ENCODE peak calls at places on chromosomes 16 and 17, in five cellular contexts. C is kidney epithelial cell, G is fibroblast of pulmonary artery, S is GM12878, N is HCT116. T is an unnamed sample.

GRCh38 chr16:54145881-54146280 is 140.7 kb downstream of the IRX3 start:
- DNase-seq in C (no peak), G (no peak), S (no peak), N (no peak), T (no peak)

GRCh38 chr17:79114455-79115301 is 40.1 kb downstream of the ENGASE start:
- DNase-seq in C (no peak), G (no peak), S (no peak), N (no peak), T (no peak)

GRCh38 chr17:81440511-81441244 is 45.4 kb downstream of the BAHCC1 start:
- DNase-seq in C (no peak), G (no peak), S (no peak), N (no peak), T (no peak)

GRCh38 chr17:13351046-13351445 is 250.7 kb downstream of the HS3ST3A1 start:
- DNase-seq in C (no peak), G (no peak), S (no peak), N (no peak), T (no peak)

GRCh38 chr17:30477758-30478115 is 529 bp downstream of the GOSR1 start:
- DNase-seq in C (no peak), G (peak; percentile 26), S (no peak), N (no peak), T (no peak)

GRCh38 chr16:55294947-55295346 is 29.1 kb upstream of the IRX6 start:
- DNase-seq in C (peak; percentile 74), G (no peak), S (no peak), N (no peak), T (no peak)

GRCh38 chr17:149897-150575 is 12.7 kb downstream of the SCGB1C2 start:
- DNase-seq in C (no peak), G (no peak), S (no peak), N (no peak), T (no peak)

GRCh38 chr17:1060991-1061390 is 64.1 kb downstream of the TIMM22 start:
- DNase-seq in C (peak; percentile 97), G (peak; percentile 94), S (no peak), N (peak; percentile 93), T (no peak)

GRCh38 chr16:70476272-70477020 is 22.1 kb downstream of the FCSK start:
- DNase-seq in C (peak; percentile 67), G (peak; percentile 65), S (peak; percentile 96), N (peak; percentile 49), T (peak; percentile 90)

GRCh38 chr17:289409-289808 is 63.2 kb downstream of the RPH3AL start:
- DNase-seq in C (no peak), G (no peak), S (no peak), N (no peak), T (no peak)

GRCh38 chr17:81641825-81642489 is 5.0 kb downstream of the TSPAN10 start:
- DNase-seq in C (no peak), G (peak; percentile 23), S (no peak), N (no peak), T (no peak)

GRCh38 chr17:67272312-67273050 is 27.5 kb upstream of the HELZ start:
- DNase-seq in C (no peak), G (no peak), S (no peak), N (no peak), T (no peak)

GRCh38 chr17:71329310-71330098 is 791.3 kb upstream of the SOX9 start:
- DNase-seq in C (no peak), G (no peak), S (no peak), N (no peak), T (no peak)

GRCh38 chr17:38431343-38432145 is 3.3 kb downstream of the ARHGAP23 start:
- DNase-seq in C (no peak), G (no peak), S (no peak), N (no peak), T (no peak)

GRCh38 chr17:32955155-32955554 is 27.2 kb downstream of the TMEM98 start:
- DNase-seq in C (no peak), G (no peak), S (no peak), N (no peak), T (no peak)

GRCh38 chr16:21101631-21102420 is 48.8 kb downstream of the DNAH3 start:
- DNase-seq in C (no peak), G (peak; percentile 39), S (no peak), N (peak; percentile 19), T (no peak)

GRCh38 chr17:38709864-38710602 is 5.0 kb downstream of the MLLT6 start:
- DNase-seq in C (no peak), G (no peak), S (no peak), N (no peak), T (no peak)

GRCh38 chr16:14378131-14378551 is 251.9 kb downstream of the PARN start:
- DNase-seq in C (no peak), G (peak; percentile 38), S (no peak), N (peak; percentile 77), T (no peak)

GRCh38 chr16:79329163-79329521 is 271.4 kb downstream of the MAF start:
- DNase-seq in C (no peak), G (no peak), S (no peak), N (no peak), T (no peak)

GRCh38 chr16:81608515-81609209 is 164.1 kb downstream of the CMIP start:
- DNase-seq in C (no peak), G (peak; percentile 74), S (no peak), N (no peak), T (no peak)

GRCh38 chr16:30761427-30761927 is 385 bp downstream of the CFAP119 start:
- DNase-seq in C (no peak), G (no peak), S (no peak), N (no peak), T (no peak)

GRCh38 chr17:67442787-67443624 is 65.9 kb downstream of the PITPNC1 start:
- DNase-seq in C (no peak), G (peak; percentile 20), S (no peak), N (no peak), T (no peak)

GRCh38 chr16:27390157-27390556 is 11.8 kb upstream of the IL21R start:
- DNase-seq in C (no peak), G (no peak), S (no peak), N (no peak), T (no peak)

GRCh38 chr16:5450435-5451104 is 353.0 kb upstream of the EEF2KMT start:
- DNase-seq in C (no peak), G (no peak), S (no peak), N (no peak), T (no peak)

GRCh38 chr16:30376508-30376907 is 1.9 kb downstream of the MYL11 start:
- DNase-seq in C (no peak), G (no peak), S (no peak), N (no peak), T (no peak)

GRCh38 chr16:88561485-88562369 is 8.5 kb upstream of the ZC3H18 start:
- DNase-seq in C (no peak), G (peak; percentile 55), S (no peak), N (peak; percentile 36), T (no peak)

GRCh38 chr17:19703776-19704371 is 12.5 kb downstream of the SLC47A2 start:
- DNase-seq in C (no peak), G (no peak), S (no peak), N (no peak), T (no peak)

GRCh38 chr17:68398731-68399637 is 58.3 kb downstream of the WIPI1 start:
- DNase-seq in C (no peak), G (peak; percentile 83), S (no peak), N (peak; percentile 72), T (no peak)

GRCh38 chr17:40247926-40248495 is 28.9 kb downstream of the WIPF2 start:
- DNase-seq in C (no peak), G (peak; percentile 10), S (no peak), N (no peak), T (no peak)

GRCh38 chr17:42153919-42154491 is 784 bp downstream of the RAB5C start:
- DNase-seq in C (no peak), G (peak; percentile 45), S (no peak), N (no peak), T (no peak)

GRCh38 chr16:53995378-53995777 is 291.2 kb downstream of the IRX3 start:
- DNase-seq in C (no peak), G (no peak), S (no peak), N (no peak), T (no peak)

GRCh38 chr17:10757067-10757466 is 27.2 kb upstream of the TMEM220 start:
- DNase-seq in C (no peak), G (no peak), S (no peak), N (no peak), T (no peak)

GRCh38 chr17:76681222-76682137 is 29.3 kb downstream of the MXRA7 start:
- DNase-seq in C (no peak), G (peak; percentile 84), S (no peak), N (peak; percentile 56), T (no peak)

GRCh38 chr16:50611332-50611934 is 63.2 kb downstream of the NKD1 start:
- DNase-seq in C (peak; percentile 12), G (peak; percentile 56), S (no peak), N (no peak), T (no peak)

DNA sequence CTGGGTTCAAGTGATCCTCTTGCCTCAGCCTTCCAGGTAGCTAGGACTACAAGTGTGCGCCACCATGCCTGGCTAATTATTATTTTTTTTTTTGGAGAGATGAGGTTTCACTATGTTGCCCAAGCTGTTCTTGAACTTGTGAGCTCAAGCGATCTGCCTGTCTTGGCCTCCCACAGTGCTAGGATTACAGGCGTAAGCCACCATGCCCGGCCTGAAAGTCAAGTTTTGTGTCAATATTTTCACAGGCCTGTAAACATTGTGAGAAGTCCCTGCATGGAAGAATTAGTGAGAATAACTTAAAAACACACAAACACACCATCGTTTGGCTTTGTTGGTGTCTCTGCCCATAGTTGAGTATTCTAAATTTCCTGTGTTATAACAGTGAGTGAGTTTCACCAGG is 22.2 kb downstream of the NUP85 start:
- DNase-seq in C (no peak), G (no peak), S (no peak), N (no peak), T (no peak)
- H3K4me3 ChIP-seq in C (no peak overlapping the region), G (no peak overlapping the region), S (no peak overlapping the region), N (no peak overlapping the region), T (no peak overlapping the region)

DNA sequence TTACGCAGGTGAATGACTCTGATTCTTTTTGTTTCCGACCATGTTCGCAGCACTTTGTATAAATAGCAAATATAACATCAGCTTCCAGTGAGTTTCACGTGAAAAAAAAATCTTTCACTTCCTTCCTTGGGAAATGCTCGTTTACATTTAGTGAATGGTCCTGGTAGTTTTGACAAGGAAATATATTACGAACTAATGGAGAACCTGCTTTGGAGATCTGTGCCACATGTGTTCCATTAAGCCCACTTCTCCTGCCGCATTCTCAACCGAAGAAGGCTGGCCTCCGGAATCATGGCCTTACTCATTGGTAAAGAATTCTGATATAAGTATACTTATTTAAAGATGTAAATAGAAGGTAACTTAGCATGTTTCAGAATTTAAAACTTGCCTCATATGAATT is 3.6 kb downstream of the CRAMP1 start:
- DNase-seq in C (no peak), G (no peak), S (no peak), N (no peak), T (no peak)
- H3K4me3 ChIP-seq in C (peak overlapping the region; percentile 92), G (peak overlapping the region; percentile 80), S (no peak overlapping the region), N (no peak overlapping the region), T (no peak overlapping the region)

DNA sequence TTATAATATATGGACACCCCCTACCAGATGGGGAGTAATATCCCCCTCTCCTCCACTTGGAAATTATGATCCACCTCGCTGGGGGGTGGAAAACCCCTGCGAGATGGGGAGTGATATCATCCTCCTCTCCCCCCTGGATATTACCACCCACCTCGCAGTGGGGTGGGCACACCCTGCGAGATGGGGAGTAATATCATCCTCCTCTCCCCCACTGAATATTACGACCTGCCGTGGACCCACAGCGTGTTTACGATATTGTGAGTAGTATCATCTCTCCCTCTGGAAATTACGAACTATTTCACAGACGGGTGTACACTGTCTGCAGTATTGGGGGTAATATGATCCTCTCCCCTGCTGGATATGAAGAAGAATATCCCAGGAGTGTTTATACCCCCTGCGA is 228.3 kb upstream of the WSCD1 start:
- DNase-seq in C (no peak), G (no peak), S (no peak), N (no peak), T (no peak)
- H3K4me3 ChIP-seq in C (no peak overlapping the region), G (no peak overlapping the region), S (no peak overlapping the region), N (no peak overlapping the region), T (no peak overlapping the region)

GRCh38 chr16:86619263-86619935 is 41.0 kb downstream of the FOXL1 start:
- DNase-seq in C (no peak), G (no peak), S (no peak), N (no peak), T (no peak)
- H3K4me3 ChIP-seq in C (no peak overlapping the region), G (no peak overlapping the region), S (no peak overlapping the region), N (no peak overlapping the region), T (no peak overlapping the region)